ENCODE peak calls at places on chromosomes 12 and 14, in ten cellular contexts. T is GM12865; I is CD8-positive, alpha-beta T cell; Q is fibroblast of mammary gland; M is fibroblast of pulmonary artery; D is mesothelial cell of epicardium; X is HFFc6; B is neural progenitor cell; A is sigmoid colon; N is Peyer's patch. Y is an unnamed sample.

GRCh38 chr12:49057888-49058287 is 2.7 kb downstream of the KMT2D start:
- DNase-seq in T (no peak), I (no peak), Q (no peak), M (no peak), D (no peak), X (no peak), B (peak), A (no peak), N (no peak), Y (no peak)

GRCh38 chr14:52553002-52553670 is 500 bp downstream of the GPR137C start:
- DNase-seq in T (peak), I (peak), Q (peak), M (peak), D (peak), X (no peak), B (peak), A (peak), N (peak), Y (peak)

GRCh38 chr14:62126885-62127478 is 364.8 kb downstream of the SNAPC1 start:
- DNase-seq in T (peak), I (no peak), Q (peak), M (peak), D (no peak), X (peak), B (peak), A (no peak), N (no peak), Y (peak)

GRCh38 chr12:56155256-56155845 is 2.8 kb upstream of the MYL6 start:
- DNase-seq in T (no peak), I (no peak), Q (no peak), M (no peak), D (no peak), X (no peak), B (no peak), A (no peak), N (no peak), Y (no peak)

GRCh38 chr12:106248849-106249371 is 1.1 kb upstream of the CKAP4 start:
- DNase-seq in T (peak), I (peak), Q (peak), M (peak), D (no peak), X (peak), B (no peak), A (no peak), N (peak), Y (no peak)

GRCh38 chr12:12194206-12194605 is 72.6 kb downstream of the LRP6 start:
- DNase-seq in T (no peak), I (no peak), Q (peak), M (no peak), D (no peak), X (peak), B (no peak), A (no peak), N (no peak), Y (no peak)

GRCh38 chr12:61071015-61071414 is 1189.2 kb upstream of the USP15 start:
- DNase-seq in T (no peak), I (no peak), Q (no peak), M (no peak), D (no peak), X (no peak), B (no peak), A (no peak), N (no peak), Y (no peak)

GRCh38 chr12:75850751-75851462 is 180.7 kb downstream of the PHLDA1 start:
- DNase-seq in T (no peak), I (no peak), Q (peak), M (peak), D (no peak), X (peak), B (no peak), A (no peak), N (no peak), Y (no peak)

GRCh38 chr12:95633671-95634465 is 82.6 kb upstream of the USP44 start:
- DNase-seq in T (no peak), I (no peak), Q (peak), M (peak), D (no peak), X (no peak), B (no peak), A (no peak), N (no peak), Y (no peak)

GRCh38 chr14:94574336-94574735 is 6.9 kb upstream of the SERPINA5 start:
- DNase-seq in T (no peak), I (no peak), Q (no peak), M (no peak), D (no peak), X (no peak), B (no peak), A (no peak), N (no peak), Y (no peak)

GRCh38 chr12:45566257-45566656 is 163.2 kb upstream of the ARID2 start:
- DNase-seq in T (no peak), I (no peak), Q (no peak), M (no peak), D (no peak), X (no peak), B (no peak), A (no peak), N (no peak), Y (no peak)

GRCh38 chr12:9692909-9693308 is 23.4 kb downstream of the CLEC2D start:
- DNase-seq in T (no peak), I (no peak), Q (peak), M (peak), D (no peak), X (no peak), B (no peak), A (no peak), N (no peak), Y (no peak)

GRCh38 chr14:70663707-70664179 is 22.0 kb downstream of the TTC9 start:
- DNase-seq in T (peak), I (no peak), Q (peak), M (no peak), D (no peak), X (peak), B (no peak), A (no peak), N (peak), Y (peak)

GRCh38 chr12:14273911-14274306 is 91.6 kb upstream of the ATF7IP start:
- DNase-seq in T (peak), I (no peak), Q (no peak), M (no peak), D (no peak), X (no peak), B (no peak), A (no peak), N (no peak), Y (no peak)

GRCh38 chr14:68082698-68083291 is 263.2 kb downstream of the RAD51B start:
- DNase-seq in T (no peak), I (no peak), Q (no peak), M (no peak), D (no peak), X (no peak), B (no peak), A (no peak), N (no peak), Y (no peak)

GRCh38 chr14:30177776-30178175 is 250.1 kb upstream of the PRKD1 start:
- DNase-seq in T (no peak), I (no peak), Q (peak), M (no peak), D (no peak), X (no peak), B (no peak), A (no peak), N (no peak), Y (no peak)

GRCh38 chr12:106709068-106709511 is 65.4 kb upstream of the RIC8B start:
- DNase-seq in T (no peak), I (no peak), Q (no peak), M (no peak), D (no peak), X (no peak), B (no peak), A (no peak), N (no peak), Y (no peak)

GRCh38 chr12:132281021-132281420 is 48.4 kb downstream of the GALNT9 start:
- DNase-seq in T (no peak), I (no peak), Q (no peak), M (no peak), D (no peak), X (no peak), B (no peak), A (no peak), N (no peak), Y (no peak)

GRCh38 chr12:52006726-52007157 is at the start of gene TAMALIN:
- DNase-seq in T (no peak), I (peak), Q (no peak), M (peak), D (peak), X (no peak), B (peak), A (peak), N (peak), Y (peak)

GRCh38 chr12:22406622-22407021 is 72.1 kb upstream of the ST8SIA1 start:
- DNase-seq in T (peak), I (no peak), Q (no peak), M (no peak), D (no peak), X (no peak), B (no peak), A (no peak), N (no peak), Y (no peak)

GRCh38 chr14:56129092-56129491 is 10.9 kb downstream of the PELI2 start:
- DNase-seq in T (no peak), I (no peak), Q (no peak), M (no peak), D (no peak), X (no peak), B (peak), A (no peak), N (no peak), Y (no peak)

DNA sequence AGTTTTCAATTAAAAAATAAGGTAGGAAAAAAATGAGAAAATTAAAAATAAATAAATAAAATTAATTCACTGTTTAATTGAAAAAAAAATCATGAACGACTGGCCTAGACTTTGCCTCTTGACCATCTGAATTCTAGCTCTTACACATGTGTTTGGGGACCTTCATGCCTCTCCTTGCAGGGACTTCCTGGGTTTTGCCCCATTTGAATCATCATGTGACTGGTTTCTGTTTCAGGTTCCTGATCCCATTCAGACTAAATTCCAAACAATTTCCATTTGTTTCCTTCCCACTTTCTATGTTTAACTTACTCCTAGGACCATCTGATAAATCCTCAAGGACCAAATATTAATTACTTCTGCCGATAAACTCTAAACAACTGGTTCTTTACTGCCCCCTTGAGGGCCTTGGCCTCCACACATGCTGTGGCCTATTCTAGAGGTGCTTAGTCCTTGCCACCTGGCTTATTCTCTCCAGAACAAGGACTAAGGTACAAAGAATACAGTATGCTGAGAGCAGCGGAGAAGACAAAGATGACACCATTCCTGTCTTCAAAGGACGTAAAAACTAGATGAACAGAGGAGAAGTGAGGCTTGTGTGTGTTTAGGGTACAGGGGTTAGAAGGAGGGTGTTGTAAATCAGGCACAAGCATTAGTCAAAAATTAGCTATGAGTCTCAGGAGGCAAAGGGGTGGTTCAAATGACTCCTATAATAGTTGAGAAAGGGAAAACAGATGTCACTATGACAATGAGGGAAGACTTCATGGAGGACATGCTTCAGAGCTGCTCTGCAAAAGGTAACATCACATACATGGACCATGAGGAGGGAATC is 125.8 kb upstream of the AVPR1A start:
- DNase-seq in T (peak), I (no peak), Q (peak), M (peak), D (no peak), X (peak), B (peak), A (no peak), N (peak), Y (peak)
- TF ChIP-seq CTCF in T (peak), I (no peak), Q (peak), M (peak), D (peak), X (peak), B (peak), A (no peak), N (no peak), Y (peak)

DNA sequence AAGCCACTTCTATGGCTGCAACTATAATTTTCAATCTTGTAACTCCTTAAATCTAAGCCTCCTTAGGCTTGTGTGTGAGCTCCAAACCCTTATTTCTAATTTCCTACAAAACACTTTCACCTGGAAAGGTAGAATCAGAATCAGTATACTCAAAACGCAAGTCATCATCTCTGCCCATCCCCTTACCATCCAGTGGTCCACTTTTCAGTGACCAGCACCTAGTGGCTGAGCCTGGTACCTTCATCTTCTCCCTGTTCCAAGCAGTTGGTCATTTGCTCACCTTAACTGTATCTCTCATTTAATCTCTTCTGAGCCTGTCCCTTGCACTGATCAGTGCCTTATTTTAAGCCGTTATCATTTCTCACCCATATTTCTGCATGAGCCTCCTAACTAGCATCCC is 107.9 kb downstream of the PPM1H start:
- DNase-seq in T (no peak), I (no peak), Q (no peak), M (no peak), D (no peak), X (no peak), B (no peak), A (no peak), N (no peak), Y (no peak)
- TF ChIP-seq CTCF in T (no peak), I (no peak), Q (peak), M (no peak), D (no peak), X (peak), B (peak), A (no peak), N (no peak), Y (no peak)

GRCh38 chr14:65958664-65959562 is 527.3 kb upstream of the CCDC196 start:
- DNase-seq in T (peak), I (no peak), Q (peak), M (peak), D (no peak), X (peak), B (peak), A (no peak), N (no peak), Y (peak)
- TF ChIP-seq CTCF in T (peak), I (peak), Q (peak), M (peak), D (peak), X (peak), B (peak), A (no peak), N (peak), Y (peak)

GRCh38 chr12:100987552-100988277 is 193.1 kb downstream of the ANO4 start:
- DNase-seq in T (peak), I (no peak), Q (peak), M (peak), D (no peak), X (peak), B (peak), A (no peak), N (no peak), Y (peak)
- TF ChIP-seq CTCF in T (peak), I (no peak), Q (peak), M (peak), D (no peak), X (peak), B (peak), A (no peak), N (no peak), Y (peak)

GRCh38 chr14:104680806-104681688 is 8.4 kb upstream of the INF2 start:
- DNase-seq in T (peak), I (no peak), Q (peak), M (peak), D (no peak), X (peak), B (peak), A (peak), N (peak), Y (peak)
- TF ChIP-seq CTCF in T (peak), I (no peak), Q (no peak), M (peak), D (no peak), X (peak), B (peak), A (no peak), N (no peak), Y (peak)

GRCh38 chr14:102580552-102581110 is 11.8 kb upstream of the RCOR1 start:
- DNase-seq in T (no peak), I (no peak), Q (no peak), M (no peak), D (no peak), X (peak), B (no peak), A (no peak), N (no peak), Y (no peak)
- TF ChIP-seq CTCF in T (no peak), I (no peak), Q (no peak), M (no peak), D (no peak), X (peak), B (no peak), A (no peak), N (no peak), Y (no peak)

GRCh38 chr12:54830199-54830598 is 24.1 kb upstream of the MUCL1 start:
- DNase-seq in T (no peak), I (no peak), Q (no peak), M (no peak), D (no peak), X (no peak), B (no peak), A (no peak), N (no peak), Y (no peak)

GRCh38 chr12:54821676-54822075 is 32.6 kb upstream of the MUCL1 start:
- DNase-seq in T (no peak), I (no peak), Q (no peak), M (no peak), D (no peak), X (no peak), B (no peak), A (no peak), N (no peak), Y (no peak)

DNA sequence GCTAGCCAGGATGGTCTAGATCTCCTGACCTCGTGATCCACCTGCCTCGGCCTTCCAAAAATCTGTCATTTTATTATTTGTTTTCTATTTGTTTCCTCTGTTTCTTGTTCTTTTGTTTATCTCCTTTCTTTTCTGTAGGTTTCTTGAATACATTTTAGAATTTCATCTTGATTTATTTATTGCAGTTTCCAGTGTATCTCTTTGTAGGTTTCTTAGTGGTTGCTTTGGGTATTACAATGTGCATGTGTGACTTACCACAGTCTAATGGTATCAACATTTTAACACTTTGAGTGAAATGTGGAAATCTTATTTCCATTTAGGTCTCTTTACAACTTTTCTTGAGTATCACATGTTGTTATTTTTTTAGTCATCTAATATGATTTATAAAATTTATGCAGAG is 29.9 kb upstream of the MUCL1 start:
- DNase-seq in T (no peak), I (no peak), Q (no peak), M (no peak), D (no peak), X (no peak), B (no peak), A (no peak), N (no peak), Y (no peak)
- TF ChIP-seq CTCF in T (no peak), I (peak), Q (peak), M (no peak), D (peak), X (peak), B (peak), A (no peak), N (peak), Y (no peak)

DNA sequence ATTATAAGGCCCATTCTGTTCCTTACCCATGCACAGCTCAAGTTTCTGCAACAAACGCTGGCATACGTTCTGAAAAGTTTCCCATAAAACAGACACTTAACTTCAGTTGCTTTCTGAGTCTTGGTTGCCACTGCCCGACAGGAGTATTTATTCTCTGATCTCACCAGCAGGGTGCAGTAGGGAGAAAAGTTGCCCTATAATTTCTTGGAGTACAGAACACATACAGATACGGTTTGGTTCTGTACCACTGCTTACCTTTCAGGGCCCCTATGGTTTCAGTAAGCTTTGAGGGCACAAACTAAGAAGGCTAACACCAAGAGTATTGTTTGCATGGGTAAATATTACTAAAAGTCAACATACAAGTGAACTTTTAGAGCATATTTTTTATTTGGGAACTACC is 77.9 kb downstream of the SPATA7 start:
- DNase-seq in T (peak), I (no peak), Q (peak), M (peak), D (no peak), X (peak), B (peak), A (no peak), N (peak), Y (peak)
- TF ChIP-seq CTCF in T (peak), I (peak), Q (peak), M (peak), D (peak), X (peak), B (peak), A (no peak), N (no peak), Y (peak)

GRCh38 chr14:40413146-40413545 is 980.9 kb upstream of the FBXO33 start:
- DNase-seq in T (no peak), I (no peak), Q (no peak), M (no peak), D (no peak), X (no peak), B (no peak), A (no peak), N (no peak), Y (no peak)

DNA sequence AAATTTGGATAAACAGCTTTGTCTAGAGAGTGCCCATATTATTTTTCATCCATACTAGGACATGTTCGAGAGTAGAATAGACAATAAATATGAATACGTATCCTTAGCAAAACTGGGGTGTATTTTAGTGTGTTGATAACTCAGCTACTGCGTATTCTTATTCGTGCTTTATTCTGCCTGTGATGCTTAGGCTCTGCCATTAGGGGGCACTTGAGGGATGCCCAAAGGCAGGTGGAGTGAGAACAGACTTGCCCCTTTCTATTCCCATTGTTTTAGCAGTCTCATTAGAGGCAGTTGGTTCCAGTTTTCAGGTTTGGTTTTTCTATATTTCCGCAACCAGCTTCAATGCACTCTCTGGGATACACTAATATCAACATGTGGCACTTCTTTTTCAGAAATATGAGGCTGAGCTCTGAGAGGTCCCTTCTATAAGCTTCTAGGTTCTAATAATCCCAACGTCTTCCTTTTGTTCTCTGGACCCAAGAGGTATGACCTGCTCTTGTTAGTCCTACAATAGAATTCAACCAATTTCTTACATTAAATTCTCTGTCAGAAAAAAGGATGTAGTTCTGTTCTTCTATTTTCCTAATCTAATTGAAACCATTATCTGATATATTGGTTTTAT is 985.7 kb upstream of the FBXO33 start:
- DNase-seq in T (peak), I (no peak), Q (peak), M (peak), D (no peak), X (no peak), B (peak), A (no peak), N (no peak), Y (peak)
- TF ChIP-seq CTCF in T (peak), I (peak), Q (peak), M (peak), D (peak), X (no peak), B (peak), A (no peak), N (no peak), Y (peak)